ENCODE peak calls at places on chromosome 13, in seven cellular contexts. G is stimulated activated naive CD8-positive, alpha-beta T cell treated with anti-CD3 and anti-CD28 coated beads, Interleukin-15, Interleukin-2, amounts not matched to agents 100 U/mL and 50 U/mL, for 24 hours; Y is AG09319; O is mesenteric fat pad; T is fibroblast of mammary gland; L is neuronal stem cell; R is MV-4-11. S is an unnamed sample.

GRCh38 chr13:98478134-98479129 is 98.5 kb downstream of the STK24 start:
- DNase-seq in G (peak), Y (no peak), O (no peak), T (peak), L (peak), R (peak), S (no peak)

GRCh38 chr13:107715496-107715895 is 499.8 kb downstream of the LIG4 start:
- DNase-seq in G (no peak), Y (no peak), O (no peak), T (no peak), L (no peak), R (no peak), S (no peak)

GRCh38 chr13:108621421-108621820 is 8.0 kb upstream of the MYO16 start:
- DNase-seq in G (no peak), Y (no peak), O (no peak), T (no peak), L (no peak), R (no peak), S (no peak)

GRCh38 chr13:109301276-109301675 is 485.1 kb downstream of the IRS2 start:
- DNase-seq in G (no peak), Y (no peak), O (no peak), T (no peak), L (no peak), R (no peak), S (no peak)

GRCh38 chr13:44763604-44764311 is 187.6 kb upstream of the TSC22D1 start:
- DNase-seq in G (no peak), Y (no peak), O (no peak), T (peak), L (no peak), R (peak), S (no peak)

GRCh38 chr13:94063096-94063495 is 416.4 kb downstream of the DCT start:
- DNase-seq in G (no peak), Y (peak), O (no peak), T (peak), L (no peak), R (no peak), S (no peak)

GRCh38 chr13:34943675-34944634 is 1.9 kb downstream of the NBEA start:
- DNase-seq in G (no peak), Y (no peak), O (no peak), T (no peak), L (no peak), R (no peak), S (no peak)

GRCh38 chr13:33606692-33607091 is 211.3 kb upstream of the RFC3 start:
- DNase-seq in G (no peak), Y (no peak), O (no peak), T (no peak), L (peak), R (no peak), S (peak)

GRCh38 chr13:114095486-114095885 is 36.9 kb downstream of the RASA3 start:
- DNase-seq in G (peak), Y (no peak), O (peak), T (no peak), L (no peak), R (no peak), S (no peak)

GRCh38 chr13:88908896-88909535 is 1237.8 kb downstream of the SLITRK5 start:
- DNase-seq in G (no peak), Y (no peak), O (no peak), T (no peak), L (no peak), R (no peak), S (peak)

GRCh38 chr13:107808388-107808787 is 406.9 kb downstream of the LIG4 start:
- DNase-seq in G (no peak), Y (no peak), O (no peak), T (no peak), L (no peak), R (no peak), S (no peak)

GRCh38 chr13:34591801-34592454 is 350.1 kb upstream of the NBEA start:
- DNase-seq in G (no peak), Y (no peak), O (no peak), T (no peak), L (no peak), R (no peak), S (no peak)

GRCh38 chr13:101626925-101627555 is 174.6 kb downstream of the ITGBL1 start:
- DNase-seq in G (peak), Y (no peak), O (no peak), T (no peak), L (no peak), R (peak), S (no peak)

GRCh38 chr13:112744306-112745021 is 54.6 kb downstream of the ATP11A start:
- DNase-seq in G (no peak), Y (no peak), O (no peak), T (peak), L (no peak), R (no peak), S (peak)

GRCh38 chr13:110418944-110419343 is 111.9 kb downstream of the COL4A2 start:
- DNase-seq in G (no peak), Y (no peak), O (no peak), T (no peak), L (no peak), R (no peak), S (no peak)

GRCh38 chr13:113034451-113035208 is 65.6 kb downstream of the MCF2L start:
- DNase-seq in G (no peak), Y (peak), O (no peak), T (peak), L (peak), R (no peak), S (peak)

S was measured in COR-L47.